ENCODE peak calls at places on chromosomes 13 and 19, in ten cellular contexts. Z is kidney, U is GM12865, O is tibial nerve, P is lower leg skin, S is upper lobe of left lung, M is AG09319, I is thoracic aorta, F is psoas muscle, V is AG04450. C is an unnamed sample.

GRCh38 chr13:110893571-110893970 is 21.3 kb downstream of the ANKRD10 start:
- DNase-seq in O (no peak), M (no peak), S (no peak), P (no peak), V (no peak), F (no peak), I (no peak), U (no peak), Z (no peak), C (no peak)

GRCh38 chr13:26999499-26999898 is 172.1 kb downstream of the USP12 start:
- DNase-seq in F (no peak), I (no peak), P (no peak), Z (no peak), U (no peak), S (no peak), V (no peak), O (no peak), M (no peak), C (no peak)

GRCh38 chr19:48910803-48911202 is 10.7 kb downstream of the NUCB1 start:
- DNase-seq in U (no peak), Z (no peak), F (no peak), P (no peak), V (no peak), I (no peak), M (no peak), O (no peak), S (no peak), C (no peak)

GRCh38 chr13:97194473-97194872 is 27.7 kb upstream of the MBNL2 start:
- DNase-seq in U (no peak), P (no peak), M (no peak), Z (no peak), V (no peak), I (no peak), O (no peak), S (no peak), F (no peak), C (no peak)

GRCh38 chr13:80141114-80141849 is 199.6 kb downstream of the SPRY2 start:
- DNase-seq in P (no peak), O (peak; percentile 21), S (peak; percentile 23), Z (no peak), M (no peak), V (peak; percentile 44), I (peak; percentile 13), U (no peak), F (peak; percentile 33), C (no peak)

GRCh38 chr13:98581377-98581776 is 4.5 kb upstream of the STK24 start:
- DNase-seq in P (no peak), V (no peak), Z (no peak), S (no peak), I (no peak), M (no peak), O (no peak), U (no peak), F (no peak), C (no peak)

GRCh38 chr19:35352448-35353304 is 5.0 kb downstream of the FFAR1 start:
- DNase-seq in F (peak; percentile 46), M (peak; percentile 28), U (peak; percentile 88), Z (peak; percentile 79), V (peak; percentile 21), P (peak; percentile 59), O (peak; percentile 23), I (no peak), S (peak; percentile 79), C (peak; percentile 71)

GRCh38 chr13:28489536-28489935 is 5.4 kb downstream of the FLT1 start:
- DNase-seq in U (no peak), F (no peak), I (no peak), V (no peak), M (peak; percentile 57), S (no peak), P (no peak), O (no peak), Z (no peak), C (no peak)

GRCh38 chr13:71873418-71874276 is 6.6 kb upstream of the DACH1 start:
- DNase-seq in U (no peak), F (no peak), Z (no peak), I (no peak), S (no peak), O (no peak), V (no peak), P (no peak), M (no peak), C (no peak)

GRCh38 chr19:44903602-44904425 is 1.8 kb upstream of the APOE start:
- DNase-seq in M (no peak), O (peak; percentile 86), I (no peak), F (peak; percentile 75), Z (peak; percentile 86), U (peak; percentile 74), S (peak; percentile 72), V (no peak), P (peak; percentile 68), C (peak; percentile 89)

GRCh38 chr19:44905437-44906160 is at the start of gene APOE:
- DNase-seq in P (no peak), S (no peak), U (no peak), F (no peak), M (no peak), Z (no peak), O (no peak), V (no peak), I (no peak), C (no peak)

GRCh38 chr19:44903216-44903601 is 2.4 kb upstream of the APOE start:
- DNase-seq in U (no peak), S (no peak), I (no peak), P (no peak), O (no peak), F (no peak), Z (no peak), V (no peak), M (no peak), C (no peak)

GRCh38 chr19:44907613-44908012 is 2.0 kb downstream of the APOE start:
- DNase-seq in F (no peak), U (no peak), S (no peak), M (no peak), P (no peak), V (no peak), I (no peak), Z (no peak), O (no peak), C (no peak)

GRCh38 chr19:44904426-44904994 is 1.1 kb upstream of the APOE start:
- DNase-seq in U (peak; percentile 25), M (no peak), P (no peak), O (no peak), I (no peak), Z (no peak), F (no peak), V (no peak), S (no peak), C (no peak)
- TF ChIP-seq CTCF in U (peak; percentile 16), M (no peak), P (no peak), O (no peak), I (no peak), Z (no peak), F (peak; percentile 5), V (peak; percentile 10), S (no peak), C (peak; percentile 55)

GRCh38 chr19:1057185-1057857 is 9.6 kb upstream of the ARHGAP45 start:
- DNase-seq in O (no peak), P (no peak), M (no peak), U (peak; percentile 61), S (no peak), Z (no peak), F (no peak), V (no peak), I (no peak), C (no peak)
- TF ChIP-seq CTCF in O (no peak), P (no peak), M (no peak), U (peak; percentile 44), S (peak; percentile 5), Z (no peak), F (no peak), V (no peak), I (no peak), C (no peak)

DNA sequence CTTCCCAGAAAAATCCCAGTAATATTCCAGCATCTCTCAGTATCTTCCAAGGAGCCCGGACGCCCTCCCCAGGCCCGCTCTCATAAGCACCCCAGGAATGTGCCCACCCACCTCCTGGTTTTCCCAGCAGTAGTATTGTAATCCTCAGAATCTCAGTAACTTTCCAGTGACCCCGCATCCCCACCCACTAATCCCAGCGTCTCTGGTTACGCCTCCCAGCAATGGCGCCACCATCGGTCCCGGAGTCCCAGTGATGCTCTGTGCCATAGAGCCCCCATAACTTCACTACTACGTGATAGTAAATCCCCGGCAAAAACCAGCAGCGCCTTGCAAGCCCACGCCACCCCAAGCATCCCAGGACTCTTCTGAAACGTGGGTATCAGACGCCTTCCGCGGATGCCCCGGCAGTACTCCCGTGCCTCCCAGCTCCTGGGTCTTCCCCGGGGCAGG is 961 bp upstream of the PNPLA6 start:
- DNase-seq in P (peak; percentile 51), I (peak; percentile 70), F (peak; percentile 68), O (peak; percentile 69), S (peak; percentile 72), V (peak; percentile 57), Z (peak; percentile 90), U (peak; percentile 44), M (peak; percentile 70), C (no peak)
- TF ChIP-seq CTCF in P (no peak), I (no peak), F (no peak), O (peak; percentile 5), S (no peak), V (peak; percentile 30), Z (peak; percentile 10), U (no peak), M (peak; percentile 37), C (no peak)

DNA sequence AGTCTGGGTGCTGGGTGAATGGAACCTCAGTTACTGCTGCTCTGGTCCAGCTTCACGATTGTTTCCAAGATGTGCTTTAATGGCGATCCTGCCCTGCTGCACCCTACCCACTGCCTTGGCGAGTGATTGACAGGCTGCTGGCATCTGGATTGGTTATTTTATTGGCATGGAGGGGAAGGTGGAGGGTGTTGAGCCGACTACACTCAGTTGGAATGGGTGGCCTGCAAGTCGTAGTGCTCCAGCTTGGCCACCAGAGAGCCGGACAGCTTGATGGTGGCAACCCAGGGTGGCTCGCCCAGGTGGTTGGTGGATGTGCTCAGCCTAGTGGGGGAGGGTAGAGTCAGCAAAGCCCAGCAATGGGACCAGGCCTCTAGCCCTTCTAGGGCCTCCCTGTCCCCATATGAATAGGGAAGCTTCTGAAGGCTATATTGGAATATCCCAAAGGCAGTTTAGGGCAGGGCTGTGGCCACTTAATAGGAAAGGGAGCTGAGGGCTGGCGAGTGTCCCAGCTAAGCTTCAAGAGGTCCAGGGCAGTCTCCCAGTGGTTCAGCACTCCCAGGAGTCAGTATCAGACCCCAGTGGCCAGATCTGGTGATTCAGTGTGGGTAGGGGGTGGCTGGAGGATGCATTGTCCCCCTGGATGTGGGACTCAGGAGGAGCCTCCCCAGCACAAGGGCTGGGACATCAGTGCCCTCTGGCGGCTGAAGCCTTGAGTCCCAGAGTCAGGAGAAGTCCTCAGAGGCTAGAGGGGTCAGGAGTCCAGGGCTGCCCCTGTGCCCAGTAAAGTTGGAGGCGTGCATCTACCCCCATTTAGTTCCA is 3.4 kb downstream of the GGN start:
- DNase-seq in V (no peak), I (no peak), Z (no peak), O (no peak), M (no peak), F (no peak), P (no peak), S (no peak), U (no peak), C (no peak)
- TF ChIP-seq CTCF in V (peak; percentile 57), I (no peak), Z (no peak), O (no peak), M (peak; percentile 18), F (no peak), P (no peak), S (no peak), U (no peak), C (peak; percentile 31)

GRCh38 chr13:102394158-102395053 is 7.4 kb downstream of the FGF14 start:
- DNase-seq in P (peak; percentile 94), I (peak; percentile 66), M (peak; percentile 63), O (peak; percentile 90), S (peak; percentile 89), F (peak; percentile 95), Z (peak; percentile 98), U (peak; percentile 96), V (peak; percentile 55), C (peak; percentile 95)
- TF ChIP-seq CTCF in P (no peak), I (no peak), M (peak; percentile 35), O (peak; percentile 6), S (peak; percentile 22), F (no peak), Z (no peak), U (peak; percentile 13), V (peak; percentile 34), C (peak; percentile 26)

C was measured in type B pancreatic cell.